ENCODE peak calls at places on chromosome 15, in five cellular contexts. One of them, this sample, is unnamed.

GRCh38 chr15:80836991-80837390 is 57.8 kb downstream of the CEMIP start:
- DNase-seq in left ventricle myocardium inferior: no peak
- DNase-seq in tibial artery: no peak
- DNase-seq in Peyer's patch: no peak
- DNase-seq in aorta: no peak
- DNase-seq in this sample: no peak

GRCh38 chr15:29734917-29735572 is 87.2 kb downstream of the TJP1 start:
- DNase-seq in left ventricle myocardium inferior: no peak
- DNase-seq in tibial artery: no peak
- DNase-seq in Peyer's patch: no peak
- DNase-seq in aorta: no peak
- DNase-seq in this sample: no peak

GRCh38 chr15:44646460-44646859 is 17.0 kb downstream of the SPG11 start:
- DNase-seq in left ventricle myocardium inferior: no peak
- DNase-seq in tibial artery: no peak
- DNase-seq in Peyer's patch: no peak
- DNase-seq in aorta: no peak
- DNase-seq in this sample: no peak

GRCh38 chr15:63491116-63491817 is 13.1 kb upstream of the USP3 start:
- DNase-seq in left ventricle myocardium inferior: no peak
- DNase-seq in tibial artery: no peak
- DNase-seq in Peyer's patch: no peak
- DNase-seq in aorta: no peak
- DNase-seq in this sample: no peak

GRCh38 chr15:57947282-57947681 is 118.2 kb downstream of the ALDH1A2 start:
- DNase-seq in left ventricle myocardium inferior: no peak
- DNase-seq in tibial artery: no peak
- DNase-seq in Peyer's patch: no peak
- DNase-seq in aorta: no peak
- DNase-seq in this sample: no peak

GRCh38 chr15:76340198-76340801 is 3.7 kb downstream of the ISL2 start:
- DNase-seq in left ventricle myocardium inferior: no peak
- DNase-seq in tibial artery: no peak
- DNase-seq in Peyer's patch: peak; percentile 71
- DNase-seq in aorta: peak; percentile 79
- DNase-seq in this sample: no peak

GRCh38 chr15:22892333-22892732 is 53.9 kb downstream of the NIPA2 start:
- DNase-seq in left ventricle myocardium inferior: peak; percentile 5
- DNase-seq in tibial artery: no peak
- DNase-seq in Peyer's patch: no peak
- DNase-seq in aorta: no peak
- DNase-seq in this sample: no peak

GRCh38 chr15:67776600-67776999 is 48.7 kb upstream of the SKOR1 start:
- DNase-seq in left ventricle myocardium inferior: no peak
- DNase-seq in tibial artery: no peak
- DNase-seq in Peyer's patch: no peak
- DNase-seq in aorta: no peak
- DNase-seq in this sample: no peak

GRCh38 chr15:59028387-59028955 is 41.0 kb downstream of the RNF111 start:
- DNase-seq in left ventricle myocardium inferior: no peak
- DNase-seq in tibial artery: no peak
- DNase-seq in Peyer's patch: no peak
- DNase-seq in aorta: no peak
- DNase-seq in this sample: no peak

GRCh38 chr15:66757030-66757429 is 55.0 kb downstream of the SMAD6 start:
- DNase-seq in left ventricle myocardium inferior: no peak
- DNase-seq in tibial artery: no peak
- DNase-seq in Peyer's patch: no peak
- DNase-seq in aorta: no peak
- DNase-seq in this sample: no peak

GRCh38 chr15:67076147-67076843 is 10.9 kb downstream of the SMAD3 start:
- DNase-seq in left ventricle myocardium inferior: no peak
- DNase-seq in tibial artery: no peak
- DNase-seq in Peyer's patch: no peak
- DNase-seq in aorta: peak; percentile 88
- DNase-seq in this sample: no peak

GRCh38 chr15:95990833-95991232 is 339.7 kb upstream of the NR2F2 start:
- DNase-seq in left ventricle myocardium inferior: no peak
- DNase-seq in tibial artery: no peak
- DNase-seq in Peyer's patch: no peak
- DNase-seq in aorta: no peak
- DNase-seq in this sample: no peak

GRCh38 chr15:63372018-63372705 is 9.5 kb downstream of the CA12 start:
- DNase-seq in left ventricle myocardium inferior: no peak
- DNase-seq in tibial artery: peak; percentile 81
- DNase-seq in Peyer's patch: no peak
- DNase-seq in aorta: peak; percentile 91
- DNase-seq in this sample: no peak

GRCh38 chr15:93001881-93002280 is 87.1 kb downstream of the RGMA start:
- DNase-seq in left ventricle myocardium inferior: no peak
- DNase-seq in tibial artery: no peak
- DNase-seq in Peyer's patch: no peak
- DNase-seq in aorta: no peak
- DNase-seq in this sample: no peak

GRCh38 chr15:72182673-72183072 is 14.9 kb downstream of the GRAMD2A start:
- DNase-seq in left ventricle myocardium inferior: no peak
- DNase-seq in tibial artery: no peak
- DNase-seq in Peyer's patch: no peak
- DNase-seq in aorta: no peak
- DNase-seq in this sample: peak; percentile 36

GRCh38 chr15:51798281-51798680 is 31.2 kb upstream of the TMOD3 start:
- DNase-seq in left ventricle myocardium inferior: no peak
- DNase-seq in tibial artery: no peak
- DNase-seq in Peyer's patch: no peak
- DNase-seq in aorta: no peak
- DNase-seq in this sample: no peak

GRCh38 chr15:37217567-37217966 is 117.2 kb upstream of the MEIS2 start:
- DNase-seq in left ventricle myocardium inferior: no peak
- DNase-seq in tibial artery: no peak
- DNase-seq in Peyer's patch: no peak
- DNase-seq in aorta: no peak
- DNase-seq in this sample: no peak

GRCh38 chr15:56775632-56776031 is 42.3 kb upstream of the ZNF280D start:
- DNase-seq in left ventricle myocardium inferior: no peak
- DNase-seq in tibial artery: no peak
- DNase-seq in Peyer's patch: no peak
- DNase-seq in aorta: no peak
- DNase-seq in this sample: no peak

GRCh38 chr15:72782993-72783562 is 480 bp downstream of the ADPGK start:
- DNase-seq in left ventricle myocardium inferior: peak; percentile 55
- DNase-seq in tibial artery: peak; percentile 38
- DNase-seq in Peyer's patch: no peak
- DNase-seq in aorta: no peak
- DNase-seq in this sample: no peak

GRCh38 chr15:84833447-84833846 is 16.3 kb downstream of the ALPK3 start:
- DNase-seq in left ventricle myocardium inferior: no peak
- DNase-seq in tibial artery: no peak
- DNase-seq in Peyer's patch: no peak
- DNase-seq in aorta: no peak
- DNase-seq in this sample: no peak

GRCh38 chr15:66080791-66081475 is 172.6 kb downstream of the MEGF11 start:
- DNase-seq in left ventricle myocardium inferior: no peak
- DNase-seq in tibial artery: no peak
- DNase-seq in Peyer's patch: peak; percentile 62
- DNase-seq in aorta: no peak
- DNase-seq in this sample: no peak

GRCh38 chr15:41483115-41483514 is 10.6 kb upstream of the ITPKA start:
- DNase-seq in left ventricle myocardium inferior: no peak
- DNase-seq in tibial artery: no peak
- DNase-seq in Peyer's patch: no peak
- DNase-seq in aorta: no peak
- DNase-seq in this sample: no peak

GRCh38 chr15:50911641-50912040 is 3.2 kb downstream of the AP4E1 start:
- DNase-seq in left ventricle myocardium inferior: no peak
- DNase-seq in tibial artery: no peak
- DNase-seq in Peyer's patch: no peak
- DNase-seq in aorta: no peak
- DNase-seq in this sample: no peak

GRCh38 chr15:60589253-60589652 is 110.3 kb upstream of the ICE2 start:
- DNase-seq in left ventricle myocardium inferior: no peak
- DNase-seq in tibial artery: no peak
- DNase-seq in Peyer's patch: no peak
- DNase-seq in aorta: no peak
- DNase-seq in this sample: no peak

GRCh38 chr15:85976986-85977385 is 102.7 kb upstream of the AGBL1 start:
- DNase-seq in left ventricle myocardium inferior: no peak
- DNase-seq in tibial artery: no peak
- DNase-seq in Peyer's patch: no peak
- DNase-seq in aorta: no peak
- DNase-seq in this sample: peak; percentile 10

GRCh38 chr15:79811406-79812405 is 85.1 kb downstream of the MTHFS start:
- DNase-seq in left ventricle myocardium inferior: peak; percentile 74
- DNase-seq in tibial artery: peak; percentile 77
- DNase-seq in Peyer's patch: no peak
- DNase-seq in aorta: no peak
- DNase-seq in this sample: peak; percentile 58

GRCh38 chr15:81311834-81312459 is 12.0 kb downstream of the STARD5 start:
- DNase-seq in left ventricle myocardium inferior: no peak
- DNase-seq in tibial artery: no peak
- DNase-seq in Peyer's patch: peak; percentile 38
- DNase-seq in aorta: no peak
- DNase-seq in this sample: no peak

GRCh38 chr15:85755471-85755870 is 39.3 kb downstream of the KLHL25 start:
- DNase-seq in left ventricle myocardium inferior: no peak
- DNase-seq in tibial artery: no peak
- DNase-seq in Peyer's patch: peak; percentile 37
- DNase-seq in aorta: peak; percentile 28
- DNase-seq in this sample: no peak

GRCh38 chr15:63436872-63437375 is 55.3 kb upstream of the CA12 start:
- DNase-seq in left ventricle myocardium inferior: peak; percentile 86
- DNase-seq in tibial artery: peak; percentile 82
- DNase-seq in Peyer's patch: peak; percentile 79
- DNase-seq in aorta: peak; percentile 91
- DNase-seq in this sample: peak; percentile 88

DNA sequence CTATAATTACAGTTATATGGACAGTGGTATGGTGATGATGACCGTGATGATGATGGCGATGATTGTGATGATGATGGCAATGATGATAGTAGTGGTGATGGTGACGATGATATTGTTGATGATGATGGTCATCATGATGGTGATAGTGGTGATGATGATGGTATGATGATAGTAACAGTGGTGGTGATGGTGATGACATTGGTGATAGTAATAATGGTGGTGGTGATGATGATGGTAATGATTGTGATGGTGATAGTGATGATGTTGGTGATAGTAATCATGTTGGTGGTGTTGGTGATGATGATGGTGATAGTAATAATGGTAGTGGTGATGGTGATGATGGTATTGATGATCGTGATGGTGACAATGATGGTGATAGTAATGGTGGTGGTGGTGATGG is 504.4 kb downstream of the GABRG3 start:
- DNase-seq in left ventricle myocardium inferior: no peak
- DNase-seq in tibial artery: no peak
- DNase-seq in Peyer's patch: no peak
- DNase-seq in aorta: no peak
- DNase-seq in this sample: no peak
- H3K4me3 ChIP-seq in left ventricle myocardium inferior: no peak overlapping the region
- H3K4me3 ChIP-seq in tibial artery: no peak overlapping the region
- H3K4me3 ChIP-seq in Peyer's patch: no peak overlapping the region
- H3K4me3 ChIP-seq in aorta: no peak overlapping the region
- H3K4me3 ChIP-seq in this sample: no peak overlapping the region

GRCh38 chr15:42918047-42918446 is 2.5 kb downstream of the TTBK2 start:
- DNase-seq in left ventricle myocardium inferior: no peak
- DNase-seq in tibial artery: no peak
- DNase-seq in Peyer's patch: no peak
- DNase-seq in aorta: no peak
- DNase-seq in this sample: no peak
- H3K4me1 ChIP-seq in left ventricle myocardium inferior: peaks cover 36% of the 10 kb centered on the region
- H3K4me1 ChIP-seq in tibial artery: no peaks in the 10 kb centered on the region
- H3K4me1 ChIP-seq in Peyer's patch: peaks cover 10% of the 10 kb centered on the region
- H3K4me1 ChIP-seq in aorta: peaks cover 4% of the 10 kb centered on the region
- H3K4me1 ChIP-seq in this sample: peaks cover 2% of the 10 kb centered on the region

DNA sequence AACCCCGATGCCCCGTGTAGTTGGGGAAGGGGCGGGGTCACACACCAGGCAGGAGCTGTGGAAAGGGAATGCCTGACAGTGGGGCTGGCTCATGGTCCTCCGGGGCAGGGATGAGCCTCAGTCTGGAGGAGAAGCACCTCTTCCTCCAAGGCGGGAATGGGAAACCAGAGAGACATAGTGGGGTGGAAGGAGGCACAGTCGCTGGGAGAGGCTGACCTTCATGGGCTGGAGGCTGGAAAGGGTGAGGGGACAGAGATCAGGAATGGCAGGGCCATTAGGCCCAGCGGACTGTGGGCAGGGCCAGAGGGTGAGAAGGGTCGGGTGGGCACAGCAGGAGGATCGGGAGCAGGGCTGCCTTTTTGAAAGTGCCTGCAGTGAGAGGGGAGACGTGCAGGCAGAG is 65.8 kb upstream of the LINGO1 start:
- DNase-seq in left ventricle myocardium inferior: no peak
- DNase-seq in tibial artery: no peak
- DNase-seq in Peyer's patch: no peak
- DNase-seq in aorta: no peak
- DNase-seq in this sample: no peak
- H3K27me3 ChIP-seq in left ventricle myocardium inferior: peaks cover 48% of the 10 kb centered on the region
- H3K27me3 ChIP-seq in tibial artery: no peaks in the 10 kb centered on the region
- H3K27me3 ChIP-seq in Peyer's patch: no peaks in the 10 kb centered on the region
- H3K27me3 ChIP-seq in aorta: no peaks in the 10 kb centered on the region
- H3K27me3 ChIP-seq in this sample: peaks cover 12% of the 10 kb centered on the region

GRCh38 chr15:83747050-83747717 is 93.3 kb downstream of the ADAMTSL3 start:
- DNase-seq in left ventricle myocardium inferior: no peak
- DNase-seq in tibial artery: peak; percentile 62
- DNase-seq in Peyer's patch: no peak
- DNase-seq in aorta: no peak
- DNase-seq in this sample: peak; percentile 44
- H3K4me3 ChIP-seq in left ventricle myocardium inferior: peak overlapping the region; percentile 30
- H3K4me3 ChIP-seq in tibial artery: peak overlapping the region; percentile 30
- H3K4me3 ChIP-seq in Peyer's patch: no peak overlapping the region
- H3K4me3 ChIP-seq in aorta: no peak overlapping the region
- H3K4me3 ChIP-seq in this sample: peak overlapping the region; percentile 28

GRCh38 chr15:40084657-40085056 is 24.0 kb downstream of the BMF start:
- DNase-seq in left ventricle myocardium inferior: no peak
- DNase-seq in tibial artery: no peak
- DNase-seq in Peyer's patch: no peak
- DNase-seq in aorta: no peak
- DNase-seq in this sample: no peak

GRCh38 chr15:40083756-40084101 is 24.9 kb downstream of the BMF start:
- DNase-seq in left ventricle myocardium inferior: no peak
- DNase-seq in tibial artery: no peak
- DNase-seq in Peyer's patch: no peak
- DNase-seq in aorta: no peak
- DNase-seq in this sample: no peak

GRCh38 chr15:40082195-40082868 is 26.3 kb downstream of the BMF start:
- DNase-seq in left ventricle myocardium inferior: no peak
- DNase-seq in tibial artery: no peak
- DNase-seq in Peyer's patch: peak; percentile 71
- DNase-seq in aorta: no peak
- DNase-seq in this sample: no peak

GRCh38 chr15:40087095-40087805 is 21.4 kb downstream of the BMF start:
- DNase-seq in left ventricle myocardium inferior: no peak
- DNase-seq in tibial artery: no peak
- DNase-seq in Peyer's patch: no peak
- DNase-seq in aorta: no peak
- DNase-seq in this sample: no peak

GRCh38 chr15:40085225-40085624 is 23.5 kb downstream of the BMF start:
- DNase-seq in left ventricle myocardium inferior: no peak
- DNase-seq in tibial artery: no peak
- DNase-seq in Peyer's patch: no peak
- DNase-seq in aorta: no peak
- DNase-seq in this sample: peak; percentile 84
- H3K4me1 ChIP-seq in left ventricle myocardium inferior: peaks cover 68% of the 10 kb centered on the region
- H3K4me1 ChIP-seq in tibial artery: peaks cover 32% of the 10 kb centered on the region
- H3K4me1 ChIP-seq in Peyer's patch: peaks cover 45% of the 10 kb centered on the region
- H3K4me1 ChIP-seq in aorta: peaks cover 12% of the 10 kb centered on the region
- H3K4me1 ChIP-seq in this sample: peaks cover 41% of the 10 kb centered on the region

This sample was measured in SJCRH30.